ENCODE peak calls at places on chromosomes 11 and 22, in five cellular contexts. One of them, this sample, is unnamed.

GRCh38 chr11:116637766-116638165 is 135.0 kb downstream of the BUD13 start:
- DNase-seq in NT2/D1: no peak
- DNase-seq in GM12878: no peak
- DNase-seq in HepG2: no peak
- DNase-seq in H1: peak
- DNase-seq in this sample: no peak

GRCh38 chr11:29161216-29161615 is 855.6 kb downstream of the KCNA4 start:
- DNase-seq in H1: no peak
- DNase-seq in HepG2: no peak
- DNase-seq in GM12878: no peak
- DNase-seq in NT2/D1: no peak
- DNase-seq in this sample: no peak

GRCh38 chr11:132632641-132633124 is 899.6 kb downstream of the OPCML start:
- DNase-seq in HepG2: no peak
- DNase-seq in H1: no peak
- DNase-seq in GM12878: no peak
- DNase-seq in NT2/D1: no peak
- DNase-seq in this sample: no peak

GRCh38 chr11:7490535-7490934 is 5.2 kb downstream of the OLFML1 start:
- DNase-seq in GM12878: no peak
- DNase-seq in NT2/D1: no peak
- DNase-seq in H1: no peak
- DNase-seq in HepG2: no peak
- DNase-seq in this sample: no peak

GRCh38 chr11:48165426-48165825 is 51.2 kb upstream of the OR4B1 start:
- DNase-seq in H1: no peak
- DNase-seq in HepG2: no peak
- DNase-seq in GM12878: no peak
- DNase-seq in NT2/D1: no peak
- DNase-seq in this sample: no peak

GRCh38 chr11:2304156-2305139 is 2.6 kb downstream of the TSPAN32 start:
- DNase-seq in HepG2: no peak
- DNase-seq in H1: peak
- DNase-seq in GM12878: no peak
- DNase-seq in NT2/D1: no peak
- DNase-seq in this sample: no peak

GRCh38 chr11:120268686-120269085 is 28.7 kb downstream of the POU2F3 start:
- DNase-seq in GM12878: no peak
- DNase-seq in HepG2: no peak
- DNase-seq in NT2/D1: no peak
- DNase-seq in H1: no peak
- DNase-seq in this sample: no peak

GRCh38 chr11:73323464-73323863 is 15.4 kb downstream of the ARHGEF17 start:
- DNase-seq in HepG2: peak
- DNase-seq in GM12878: no peak
- DNase-seq in NT2/D1: peak
- DNase-seq in H1: peak
- DNase-seq in this sample: peak

GRCh38 chr11:12174145-12175143 is 64.1 kb downstream of the MICAL2 start:
- DNase-seq in HepG2: no peak
- DNase-seq in H1: no peak
- DNase-seq in NT2/D1: no peak
- DNase-seq in GM12878: peak
- DNase-seq in this sample: no peak

GRCh38 chr11:113477321-113477720 is 2.1 kb upstream of the DRD2 start:
- DNase-seq in HepG2: no peak
- DNase-seq in NT2/D1: no peak
- DNase-seq in GM12878: no peak
- DNase-seq in H1: peak
- DNase-seq in this sample: peak

GRCh38 chr22:29155966-29156365 is 49.7 kb upstream of the EMID1 start:
- DNase-seq in H1: no peak
- DNase-seq in NT2/D1: no peak
- DNase-seq in GM12878: no peak
- DNase-seq in HepG2: no peak
- DNase-seq in this sample: no peak

GRCh38 chr22:27730649-27731433 is 70.7 kb downstream of the MN1 start:
- DNase-seq in H1: no peak
- DNase-seq in GM12878: no peak
- DNase-seq in HepG2: no peak
- DNase-seq in NT2/D1: no peak
- DNase-seq in this sample: no peak

GRCh38 chr11:123231263-123231662 is 36.2 kb upstream of the CLMP start:
- DNase-seq in GM12878: no peak
- DNase-seq in NT2/D1: no peak
- DNase-seq in H1: no peak
- DNase-seq in HepG2: peak
- DNase-seq in this sample: no peak

GRCh38 chr11:63553759-63554158 is 9.4 kb downstream of the PLAAT2 start:
- DNase-seq in NT2/D1: no peak
- DNase-seq in GM12878: no peak
- DNase-seq in H1: no peak
- DNase-seq in HepG2: no peak
- DNase-seq in this sample: no peak

GRCh38 chr11:3221408-3222002 is 2.9 kb upstream of the MRGPRG start:
- DNase-seq in GM12878: no peak
- DNase-seq in HepG2: no peak
- DNase-seq in H1: no peak
- DNase-seq in NT2/D1: no peak
- DNase-seq in this sample: no peak

GRCh38 chr11:70353900-70354568 is 44.3 kb upstream of the CTTN start:
- DNase-seq in NT2/D1: no peak
- DNase-seq in GM12878: no peak
- DNase-seq in HepG2: no peak
- DNase-seq in H1: peak
- DNase-seq in this sample: no peak

GRCh38 chr11:13962562-13963168 is at the start of gene SPON1:
- DNase-seq in HepG2: no peak
- DNase-seq in NT2/D1: no peak
- DNase-seq in GM12878: no peak
- DNase-seq in H1: peak
- DNase-seq in this sample: peak

GRCh38 chr11:96781082-96781481 is 391.3 kb downstream of the JRKL start:
- DNase-seq in H1: no peak
- DNase-seq in HepG2: no peak
- DNase-seq in NT2/D1: no peak
- DNase-seq in GM12878: no peak
- DNase-seq in this sample: no peak

GRCh38 chr11:12745787-12746186 is 71.6 kb downstream of the TEAD1 start:
- DNase-seq in NT2/D1: no peak
- DNase-seq in H1: no peak
- DNase-seq in GM12878: no peak
- DNase-seq in HepG2: no peak
- DNase-seq in this sample: no peak

GRCh38 chr11:25992254-25992653 is 339.7 kb upstream of the ANO3 start:
- DNase-seq in HepG2: no peak
- DNase-seq in H1: no peak
- DNase-seq in GM12878: no peak
- DNase-seq in NT2/D1: no peak
- DNase-seq in this sample: no peak

DNA sequence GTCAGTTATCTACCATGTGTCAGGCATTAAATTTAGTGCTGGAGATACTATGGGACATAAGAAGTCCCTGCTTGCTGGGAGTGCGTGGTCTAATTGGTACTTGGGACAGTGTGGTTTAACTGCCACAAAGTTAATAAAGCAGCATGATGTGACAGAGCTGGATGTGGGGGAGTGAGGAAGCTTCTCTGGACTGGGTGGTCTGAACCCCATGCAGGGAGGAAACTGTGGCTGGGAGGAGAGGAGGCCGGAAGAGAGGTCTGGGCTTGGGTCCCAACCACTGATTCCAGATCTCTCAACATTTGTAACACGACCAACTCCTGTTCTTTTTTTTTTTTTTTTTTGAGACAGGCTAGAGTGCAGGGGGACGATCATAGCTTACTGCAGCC is 37.1 kb downstream of the ST3GAL4 start:
- DNase-seq in HepG2: no peak
- DNase-seq in NT2/D1: no peak
- DNase-seq in GM12878: no peak
- DNase-seq in H1: no peak
- DNase-seq in this sample: no peak
- TF ChIP-seq SUZ12 in HepG2: no peak
- TF ChIP-seq SUZ12 in NT2/D1: no peak
- TF ChIP-seq SUZ12 in GM12878: no peak
- TF ChIP-seq SUZ12 in H1: no peak
- TF ChIP-seq SUZ12 in this sample: no peak

GRCh38 chr22:19523240-19524169 is 705 bp downstream of the CLDN5 start:
- DNase-seq in H1: peak
- DNase-seq in GM12878: no peak
- DNase-seq in HepG2: no peak
- DNase-seq in NT2/D1: no peak
- DNase-seq in this sample: no peak

GRCh38 chr22:19522881-19523239 is 1.4 kb downstream of the CLDN5 start:
- DNase-seq in H1: no peak
- DNase-seq in HepG2: no peak
- DNase-seq in NT2/D1: no peak
- DNase-seq in GM12878: no peak
- DNase-seq in this sample: no peak

GRCh38 chr22:19525116-19525660 is 978 bp upstream of the CLDN5 start:
- DNase-seq in GM12878: no peak
- DNase-seq in H1: no peak
- DNase-seq in HepG2: no peak
- DNase-seq in NT2/D1: no peak
- DNase-seq in this sample: peak

GRCh38 chr22:19525666-19526065 is 1.5 kb upstream of the CLDN5 start:
- DNase-seq in HepG2: no peak
- DNase-seq in GM12878: no peak
- DNase-seq in H1: no peak
- DNase-seq in NT2/D1: no peak
- DNase-seq in this sample: peak

GRCh38 chr22:19524170-19525115 is at the start of gene CLDN5:
- DNase-seq in GM12878: no peak
- DNase-seq in NT2/D1: no peak
- DNase-seq in H1: peak
- DNase-seq in HepG2: no peak
- DNase-seq in this sample: peak
- TF ChIP-seq SUZ12 in GM12878: no peak
- TF ChIP-seq SUZ12 in NT2/D1: no peak
- TF ChIP-seq SUZ12 in H1: peak
- TF ChIP-seq SUZ12 in HepG2: no peak
- TF ChIP-seq SUZ12 in this sample: no peak

DNA sequence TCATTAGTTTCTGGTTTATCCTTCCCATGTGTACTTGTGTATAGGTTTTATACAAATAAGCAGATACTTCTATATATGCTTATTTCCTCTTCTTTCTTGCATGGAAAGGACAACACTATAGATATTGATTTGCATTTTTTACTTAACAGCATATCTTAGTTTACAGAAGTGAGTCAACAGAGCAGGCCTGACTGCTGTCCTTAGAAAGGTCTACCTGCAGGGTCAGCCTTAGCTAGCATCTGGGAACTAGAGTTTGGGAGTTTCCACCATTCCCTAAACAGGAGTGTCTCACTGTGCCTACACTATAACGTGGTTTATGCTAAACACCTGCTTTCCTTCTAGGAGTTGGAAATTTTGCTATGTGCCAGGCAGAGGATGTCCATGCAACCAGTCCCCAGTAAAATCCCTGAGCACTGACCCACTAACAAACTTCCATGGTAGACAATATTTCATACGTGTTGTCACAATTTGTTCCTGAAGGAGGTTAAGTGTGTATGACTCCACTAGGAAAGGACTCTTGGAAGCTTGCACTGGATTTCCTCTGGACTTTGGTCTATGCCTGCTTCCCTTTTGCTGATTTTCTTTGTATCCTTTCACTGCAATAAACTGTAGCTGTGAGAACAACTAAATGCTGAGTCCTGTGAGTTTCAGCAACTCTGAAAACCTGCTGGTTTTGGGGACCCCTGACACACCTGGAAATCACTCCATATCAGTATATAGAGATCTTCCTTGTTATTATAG is 17.7 kb downstream of the PRR14L start:
- DNase-seq in NT2/D1: no peak
- DNase-seq in HepG2: no peak
- DNase-seq in GM12878: no peak
- DNase-seq in H1: no peak
- DNase-seq in this sample: no peak
- TF ChIP-seq SUZ12 in NT2/D1: no peak
- TF ChIP-seq SUZ12 in HepG2: no peak
- TF ChIP-seq SUZ12 in GM12878: no peak
- TF ChIP-seq SUZ12 in H1: no peak
- TF ChIP-seq SUZ12 in this sample: no peak

GRCh38 chr11:44939673-44940072 is 11.0 kb downstream of the TP53I11 start:
- DNase-seq in NT2/D1: no peak
- DNase-seq in H1: no peak
- DNase-seq in GM12878: no peak
- DNase-seq in HepG2: peak
- DNase-seq in this sample: peak
- TF ChIP-seq SUZ12 in NT2/D1: no peak
- TF ChIP-seq SUZ12 in H1: no peak
- TF ChIP-seq SUZ12 in GM12878: no peak
- TF ChIP-seq SUZ12 in HepG2: no peak
- TF ChIP-seq SUZ12 in this sample: no peak

GRCh38 chr11:67270256-67271211 is 4.3 kb downstream of the GRK2 start:
- DNase-seq in H1: peak
- DNase-seq in HepG2: no peak
- DNase-seq in NT2/D1: peak
- DNase-seq in GM12878: no peak
- DNase-seq in this sample: no peak
- TF ChIP-seq SUZ12 in H1: no peak
- TF ChIP-seq SUZ12 in HepG2: no peak
- TF ChIP-seq SUZ12 in NT2/D1: no peak
- TF ChIP-seq SUZ12 in GM12878: no peak
- TF ChIP-seq SUZ12 in this sample: no peak

GRCh38 chr11:119065369-119065768 is 2.2 kb upstream of the VPS11 start:
- DNase-seq in GM12878: no peak
- DNase-seq in HepG2: peak
- DNase-seq in NT2/D1: no peak
- DNase-seq in H1: no peak
- DNase-seq in this sample: peak
- TF ChIP-seq SUZ12 in GM12878: no peak
- TF ChIP-seq SUZ12 in HepG2: no peak
- TF ChIP-seq SUZ12 in NT2/D1: no peak
- TF ChIP-seq SUZ12 in H1: no peak
- TF ChIP-seq SUZ12 in this sample: no peak

DNA sequence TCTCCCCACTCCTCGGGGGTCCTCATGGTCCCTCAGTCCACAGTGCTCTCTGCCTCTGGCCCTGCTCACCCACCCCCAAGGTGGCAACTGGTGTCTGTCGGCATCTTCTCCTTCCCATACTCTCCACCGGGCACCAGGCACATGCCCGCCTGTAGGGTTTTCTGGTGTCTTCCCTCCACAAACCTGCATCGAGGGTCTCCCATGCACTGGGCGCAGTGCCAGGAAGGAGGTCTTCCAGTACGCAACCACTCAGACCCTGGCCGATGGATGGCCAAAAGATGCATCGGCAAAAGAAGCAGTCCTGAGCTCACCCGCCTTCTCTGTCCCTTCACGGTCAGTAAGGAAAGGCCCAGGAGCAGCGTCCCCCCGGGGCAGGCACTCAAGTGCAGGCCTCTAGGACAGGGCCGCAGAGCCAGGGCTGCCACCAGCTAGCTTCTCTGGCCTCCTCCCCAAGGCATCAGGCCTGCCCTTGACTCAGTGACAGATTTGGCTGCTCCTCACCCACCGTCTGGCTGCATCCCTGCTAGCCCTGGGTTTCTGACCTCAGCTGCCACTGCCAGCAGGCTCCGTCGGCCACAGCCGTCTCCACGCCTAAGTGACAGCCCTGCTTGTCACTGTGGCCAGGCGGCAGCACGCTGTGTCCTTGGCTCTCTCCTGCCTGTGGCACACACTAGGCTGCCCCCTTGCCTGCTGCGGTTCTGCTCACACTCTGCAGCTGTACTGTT is 32.1 kb upstream of the IGSF9B start:
- DNase-seq in NT2/D1: no peak
- DNase-seq in GM12878: no peak
- DNase-seq in H1: no peak
- DNase-seq in HepG2: no peak
- DNase-seq in this sample: no peak
- TF ChIP-seq SUZ12 in NT2/D1: no peak
- TF ChIP-seq SUZ12 in GM12878: no peak
- TF ChIP-seq SUZ12 in H1: no peak
- TF ChIP-seq SUZ12 in HepG2: no peak
- TF ChIP-seq SUZ12 in this sample: no peak

This sample was measured in HEK293T.